ENCODE peak calls at places on chromosome 11, in five cellular contexts. N is mammary epithelial cell, G is HepG2, U is sigmoid colon, D is lung. O is an unnamed sample.

GRCh38 chr11:113664069-113664980 is 41.8 kb downstream of the TMPRSS5 start:
- DNase-seq in G (peak), U (no peak), D (no peak), N (peak), O (no peak)

GRCh38 chr11:19079643-19080440 is 19.3 kb upstream of the MRGPRX2 start:
- DNase-seq in G (no peak), N (peak), D (no peak), U (no peak), O (no peak)

GRCh38 chr11:126410649-126411048 is 55.2 kb downstream of the ST3GAL4 start:
- DNase-seq in U (peak), D (peak), G (no peak), N (no peak), O (peak)

GRCh38 chr11:135033545-135033944 is 621.5 kb upstream of the B3GAT1 start:
- DNase-seq in D (no peak), G (peak), N (no peak), U (no peak), O (no peak)

GRCh38 chr11:71330996-71331395 is 78.6 kb upstream of the SHANK2 start:
- DNase-seq in N (no peak), U (peak), D (no peak), G (no peak), O (no peak)

GRCh38 chr11:94106699-94107098 is 21.9 kb upstream of the PANX1 start:
- DNase-seq in G (no peak), N (no peak), D (no peak), U (no peak), O (no peak)

GRCh38 chr11:132429685-132430084 is 1059.3 kb downstream of the NTM start:
- DNase-seq in U (no peak), D (no peak), N (no peak), G (no peak), O (no peak)

GRCh38 chr11:119599864-119600593 is 129.0 kb downstream of the NECTIN1 start:
- DNase-seq in U (no peak), D (no peak), G (no peak), N (peak), O (no peak)

GRCh38 chr11:7245341-7245740 is 6.4 kb upstream of the SYT9 start:
- DNase-seq in U (no peak), D (no peak), G (no peak), N (no peak), O (no peak)

GRCh38 chr11:23041104-23041503 is 180.8 kb upstream of the CCDC179 start:
- DNase-seq in D (no peak), N (no peak), U (no peak), G (no peak), O (no peak)

GRCh38 chr11:65827774-65828156 is 6.0 kb upstream of the SNX32 start:
- DNase-seq in N (no peak), G (no peak), D (no peak), U (peak), O (no peak)

GRCh38 chr11:67276821-67277230 is 10.6 kb downstream of the GRK2 start:
- DNase-seq in N (no peak), D (no peak), U (peak), G (no peak), O (no peak)

GRCh38 chr11:26993965-26994446 is at the start of gene FIBIN:
- DNase-seq in U (peak), G (no peak), D (no peak), N (peak), O (peak)

DNA sequence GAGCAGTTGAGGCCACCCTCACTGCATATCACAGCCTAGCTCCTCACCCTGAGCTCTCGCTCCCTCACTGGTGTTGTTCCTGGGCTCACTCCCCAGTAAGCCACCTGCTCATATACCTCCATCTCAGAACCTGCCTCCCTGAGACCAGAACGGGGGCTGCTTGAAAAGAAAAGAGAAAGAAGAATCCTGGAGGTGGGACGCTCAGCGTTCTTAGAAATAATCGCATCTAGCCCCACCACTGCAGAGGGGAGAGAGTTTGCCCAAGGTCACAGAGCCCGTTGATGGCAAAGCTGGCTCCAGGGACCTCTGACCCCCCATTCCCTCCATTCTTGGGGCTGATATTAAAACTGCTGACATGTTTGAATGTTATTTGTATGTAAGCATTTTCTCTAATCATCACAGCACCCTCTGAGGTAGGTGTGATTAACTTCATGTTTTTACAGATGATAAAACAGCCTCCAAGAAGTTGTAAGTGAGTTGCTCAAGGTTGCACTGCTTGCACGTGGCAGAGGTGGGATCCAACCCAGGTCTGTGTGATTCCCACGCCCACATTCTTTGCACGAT is 132.6 kb upstream of the TEAD1 start:
- DNase-seq in U (no peak), G (no peak), D (no peak), N (no peak), O (no peak)
- H3K27ac ChIP-seq in U (peak), G (no peak), D (no peak), N (no peak), O (no peak)

GRCh38 chr11:2860636-2861035 is 24.9 kb downstream of the CDKN1C start:
- DNase-seq in D (no peak), G (peak), N (peak), U (no peak), O (no peak)

GRCh38 chr11:2859706-2860037 is 25.9 kb downstream of the CDKN1C start:
- DNase-seq in U (no peak), G (no peak), D (no peak), N (no peak), O (no peak)

GRCh38 chr11:2864890-2865289 is 20.7 kb downstream of the CDKN1C start:
- DNase-seq in U (no peak), G (no peak), N (no peak), D (no peak), O (no peak)

GRCh38 chr11:2862950-2863618 is 22.5 kb downstream of the CDKN1C start:
- DNase-seq in D (no peak), G (no peak), N (no peak), U (no peak), O (no peak)

GRCh38 chr11:2862395-2862949 is 23.1 kb downstream of the CDKN1C start:
- DNase-seq in G (no peak), N (no peak), U (no peak), D (no peak), O (no peak)
- TF ChIP-seq CTCF in G (no peak), N (no peak), U (no peak), D (no peak), O (no peak)

GRCh38 chr11:73139476-73140198 is 2.5 kb downstream of the FCHSD2 start:
- DNase-seq in G (peak), D (no peak), N (no peak), U (no peak), O (no peak)
- H3K4me3 ChIP-seq in G (peak), D (no peak), N (peak), U (no peak), O (peak)

DNA sequence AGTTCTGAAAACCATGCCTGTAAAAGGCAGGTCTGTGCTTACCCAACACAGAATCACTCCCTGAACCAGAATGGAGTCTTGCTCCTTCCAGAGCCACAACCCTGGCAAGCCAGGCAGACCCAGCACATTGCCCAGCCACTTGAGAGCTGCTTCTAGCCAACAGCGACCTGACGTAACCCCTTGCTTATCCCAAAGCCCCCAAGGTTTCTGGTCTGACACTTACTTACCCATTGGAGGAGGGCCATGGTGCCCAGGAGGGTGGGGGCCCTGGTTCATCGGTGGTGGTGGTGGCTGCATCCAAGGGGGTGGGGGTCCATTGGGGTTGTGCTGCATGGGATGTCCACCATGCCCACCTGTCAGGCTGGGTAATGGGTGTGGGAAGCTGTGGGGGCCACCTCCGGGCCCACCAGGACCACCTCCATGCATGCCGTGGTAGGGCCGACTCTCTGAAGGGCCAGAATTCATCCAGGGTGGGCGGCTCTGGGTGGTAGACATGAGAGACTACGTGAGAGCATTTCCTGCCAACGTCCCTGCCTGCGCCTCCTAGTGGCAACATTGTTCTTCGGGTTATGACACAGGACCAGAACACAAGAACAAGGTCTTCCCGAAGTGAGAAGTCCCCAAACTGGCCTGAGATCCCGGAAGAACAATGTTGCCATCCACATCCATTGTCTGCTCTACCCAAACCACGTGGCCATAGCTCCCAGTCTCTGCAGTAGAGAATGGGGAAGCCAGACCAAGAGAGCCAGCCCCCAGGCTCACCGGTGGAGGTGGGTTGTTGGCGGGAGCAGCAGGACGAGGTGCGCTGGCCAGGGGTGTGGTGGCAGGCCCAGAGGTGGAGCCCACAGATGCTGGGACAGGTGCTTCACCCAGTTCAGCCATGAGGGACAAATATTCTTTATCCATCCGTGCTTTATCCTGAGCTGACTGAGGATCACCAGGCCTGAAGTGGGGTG is 7.8 kb upstream of the PYGM start:
- DNase-seq in U (peak), G (peak), N (no peak), D (peak), O (peak)
- H3K27ac ChIP-seq in U (peak), G (no peak), N (no peak), D (no peak), O (peak)

GRCh38 chr11:117457835-117458234 is 130.2 kb downstream of the CEP164 start:
- DNase-seq in G (no peak), U (no peak), D (no peak), N (no peak), O (no peak)
- TF ChIP-seq CTCF in G (no peak), U (no peak), D (no peak), N (no peak), O (no peak)

GRCh38 chr11:1487851-1488574 is 1.4 kb upstream of the MOB2 start:
- DNase-seq in U (peak), D (no peak), G (no peak), N (no peak), O (no peak)
- H3K4me3 ChIP-seq in U (no peak), D (no peak), G (no peak), N (no peak), O (peak)

GRCh38 chr11:33735166-33735425 is 1.1 kb downstream of the CD59 start:
- DNase-seq in D (no peak), U (no peak), N (no peak), G (no peak), O (no peak)

GRCh38 chr11:33733978-33734377 is 2.2 kb downstream of the CD59 start:
- DNase-seq in G (no peak), U (no peak), D (no peak), N (peak), O (no peak)

GRCh38 chr11:33736148-33736809 is at the start of gene CD59:
- DNase-seq in D (peak), G (peak), N (peak), U (peak), O (peak)

GRCh38 chr11:33735426-33736147 is 636 bp downstream of the CD59 start:
- DNase-seq in D (peak), G (peak), N (peak), U (no peak), O (no peak)

GRCh38 chr11:33734441-33735165 is 1.6 kb downstream of the CD59 start:
- DNase-seq in U (no peak), D (peak), G (no peak), N (peak), O (no peak)
- H3K27ac ChIP-seq in U (peak), D (peak), G (peak), N (peak), O (peak)